ENCODE peak calls at places on chromosomes 11 and 22, in five cellular contexts. E is NCI-H1105 treated with DMSO at 0.1 percent for 48 hours; U is retinal pigment epithelial cell; X is activated CD4-positive, alpha-beta memory T cell treated with anti-CD3 and anti-CD28 coated beads, Interleukin-2, amount 10 ng/mL, durations not matched to agents 7 days and 5 days; B is HTR-8/SVneo. V is an unnamed sample.

GRCh38 chr11:46347637-46348311 is 511 bp downstream of the DGKZ start:
- DNase-seq in E (no peak), U (no peak), X (peak), B (no peak), V (no peak)

GRCh38 chr11:61963282-61964057 is 4.0 kb downstream of the FTH1 start:
- DNase-seq in E (no peak), U (no peak), X (no peak), B (no peak), V (no peak)

GRCh38 chr11:104852811-104853210 is 45.4 kb downstream of the CASP12 start:
- DNase-seq in E (no peak), U (peak), X (no peak), B (no peak), V (no peak)

GRCh38 chr11:15926071-15926470 is 430.3 kb downstream of the SOX6 start:
- DNase-seq in E (no peak), U (no peak), X (no peak), B (no peak), V (no peak)

GRCh38 chr11:16605440-16605970 is 132.9 kb upstream of the C11orf58 start:
- DNase-seq in E (peak), U (no peak), X (no peak), B (no peak), V (no peak)

GRCh38 chr22:46360097-46360496 is 24.6 kb downstream of the TRMU start:
- DNase-seq in E (no peak), U (no peak), X (no peak), B (no peak), V (no peak)

GRCh38 chr22:43890901-43891331 is 897 bp downstream of the PNPLA5 start:
- DNase-seq in E (no peak), U (no peak), X (no peak), B (no peak), V (no peak)

GRCh38 chr11:9787981-9788521 is 124.2 kb downstream of the SWAP70 start:
- DNase-seq in E (no peak), U (no peak), X (no peak), B (peak), V (no peak)

GRCh38 chr22:44975444-44976262 is 34.2 kb downstream of the PHF21B start:
- DNase-seq in E (no peak), U (peak), X (peak), B (peak), V (peak)

GRCh38 chr11:65501530-65502273 is 2.9 kb downstream of the MALAT1 start:
- DNase-seq in E (peak), U (no peak), X (no peak), B (no peak), V (no peak)

GRCh38 chr11:11491014-11491413 is 130.8 kb downstream of the GALNT18 start:
- DNase-seq in E (no peak), U (no peak), X (no peak), B (no peak), V (no peak)

GRCh38 chr11:91244921-91245320 is 979.7 kb upstream of the FAT3 start:
- DNase-seq in E (no peak), U (no peak), X (no peak), B (no peak), V (no peak)

GRCh38 chr11:119758291-119758690 is 29.3 kb upstream of the NECTIN1 start:
- DNase-seq in E (no peak), U (no peak), X (no peak), B (no peak), V (no peak)

GRCh38 chr11:130397780-130398179 is 30.6 kb downstream of the ADAMTS8 start:
- DNase-seq in E (no peak), U (no peak), X (no peak), B (no peak), V (no peak)

GRCh38 chr11:72981067-72981466 is 161.1 kb downstream of the FCHSD2 start:
- DNase-seq in E (no peak), U (no peak), X (no peak), B (no peak), V (no peak)

GRCh38 chr11:10385696-10386095 is 69.4 kb upstream of the AMPD3 start:
- DNase-seq in E (no peak), U (no peak), X (no peak), B (no peak), V (no peak)

GRCh38 chr22:36081023-36081431 is 52.4 kb upstream of the RBFOX2 start:
- DNase-seq in E (no peak), U (no peak), X (no peak), B (no peak), V (no peak)

GRCh38 chr22:43829904-43830851 is 18.1 kb upstream of the EFCAB6 start:
- DNase-seq in E (no peak), U (no peak), X (no peak), B (no peak), V (no peak)

GRCh38 chr11:96794152-96794551 is 404.3 kb downstream of the JRKL start:
- DNase-seq in E (no peak), U (no peak), X (no peak), B (no peak), V (no peak)

GRCh38 chr11:78417175-78417887 is at the start of gene GAB2:
- DNase-seq in E (peak), U (no peak), X (no peak), B (no peak), V (no peak)

V was measured in H1.